ENCODE peak calls at places on chromosomes 2 and 18, in five cellular contexts. E is adrenal gland, H is hepatocyte, I is AG04450, V is PC-3. G is an unnamed sample.
A peak's percentile ranks its signal among the peaks of the same experiment; 100 is the strongest.

GRCh38 chr2:15616429-15616828 is 24.8 kb downstream of the DDX1 start:
- DNase-seq in I (no peak), E (no peak), H (no peak), V (no peak), G (no peak)

GRCh38 chr2:177740718-177741117 is 331.9 kb downstream of the PDE11A start:
- DNase-seq in I (no peak), H (no peak), V (no peak), E (peak; percentile 67), G (no peak)

GRCh38 chr2:42013409-42013808 is 34.4 kb upstream of the PKDCC start:
- DNase-seq in H (no peak), E (peak; percentile 28), V (no peak), I (no peak), G (no peak)

GRCh38 chr2:167052825-167053224 is 164.5 kb downstream of the XIRP2 start:
- DNase-seq in V (peak; percentile 67), H (peak; percentile 20), E (no peak), I (peak; percentile 45), G (peak; percentile 5)

GRCh38 chr2:36169843-36170242 is 185.7 kb upstream of the CRIM1 start:
- DNase-seq in I (no peak), H (no peak), V (no peak), E (no peak), G (no peak)

GRCh38 chr2:33763671-33764310 is 164.7 kb upstream of the FAM98A start:
- DNase-seq in H (no peak), E (no peak), V (peak; percentile 5), I (no peak), G (no peak)

GRCh38 chr2:205868773-205869333 is 186.6 kb downstream of the NRP2 start:
- DNase-seq in E (no peak), H (no peak), V (peak; percentile 36), I (peak; percentile 20), G (peak; percentile 18)

GRCh38 chr2:151302879-151303278 is 13.4 kb upstream of the NMI start:
- DNase-seq in V (no peak), I (peak; percentile 51), H (peak; percentile 40), E (peak; percentile 70), G (no peak)

GRCh38 chr2:107278672-107279071 is 392.7 kb upstream of the ST6GAL2 start:
- DNase-seq in V (no peak), I (no peak), E (no peak), H (no peak), G (no peak)

GRCh38 chr2:206488623-206489022 is 45.3 kb downstream of the ADAM23 start:
- DNase-seq in E (no peak), V (no peak), I (no peak), H (no peak), G (no peak)

GRCh38 chr2:54598347-54599325 is 124.8 kb upstream of the EML6 start:
- DNase-seq in V (no peak), H (no peak), E (peak; percentile 53), I (no peak), G (no peak)

GRCh38 chr2:54597153-54597827 is 126.2 kb upstream of the EML6 start:
- DNase-seq in E (peak; percentile 52), V (no peak), I (no peak), H (no peak), G (no peak)

GRCh38 chr2:54601339-54601738 is 122.1 kb upstream of the EML6 start:
- DNase-seq in I (no peak), E (no peak), V (no peak), H (no peak), G (no peak)

GRCh38 chr2:54599914-54600313 is 123.5 kb upstream of the EML6 start:
- DNase-seq in I (no peak), E (peak; percentile 59), V (peak; percentile 63), H (no peak), G (peak; percentile 85)

DNA sequence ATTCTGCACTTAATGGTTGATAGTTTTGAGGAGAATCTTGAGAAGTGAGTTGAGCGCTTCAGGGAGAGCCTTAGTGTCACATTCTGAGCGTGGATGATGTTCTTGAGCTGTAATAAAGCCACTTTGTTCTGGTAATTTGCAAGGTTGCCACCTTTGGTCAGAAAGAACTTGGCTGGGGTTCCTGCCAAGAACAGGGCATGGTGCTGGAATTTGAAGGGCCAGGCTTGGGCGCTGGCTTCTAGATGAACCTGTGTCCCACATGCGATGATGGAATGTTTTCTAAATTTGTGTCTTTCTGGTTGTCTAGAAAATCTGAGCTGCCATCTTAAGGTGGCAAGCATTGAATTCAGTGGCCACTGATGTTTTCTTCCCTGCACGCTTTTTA is 124.1 kb upstream of the EML6 start:
- DNase-seq in V (no peak), E (no peak), I (no peak), H (no peak), G (no peak)
- H3K27ac ChIP-seq in V (peak overlapping the region; percentile 33), E (peak overlapping the region; percentile 73), I (no peak overlapping the region), H (peak overlapping the region; percentile 23), G (peak overlapping the region; percentile 71)

GRCh38 chr2:45373534-45373933 is 237.5 kb downstream of the SRBD1 start:
- DNase-seq in V (peak; percentile 14), E (no peak), H (no peak), I (no peak), G (no peak)

GRCh38 chr2:45370367-45370766 is 240.7 kb downstream of the SRBD1 start:
- DNase-seq in H (no peak), I (no peak), E (no peak), V (peak; percentile 34), G (no peak)

GRCh38 chr2:45368792-45369191 is 242.3 kb downstream of the SRBD1 start:
- DNase-seq in H (no peak), I (no peak), V (no peak), E (no peak), G (no peak)
- H3K27ac ChIP-seq in H (no peak overlapping the region), I (no peak overlapping the region), V (no peak overlapping the region), E (no peak overlapping the region), G (no peak overlapping the region)

DNA sequence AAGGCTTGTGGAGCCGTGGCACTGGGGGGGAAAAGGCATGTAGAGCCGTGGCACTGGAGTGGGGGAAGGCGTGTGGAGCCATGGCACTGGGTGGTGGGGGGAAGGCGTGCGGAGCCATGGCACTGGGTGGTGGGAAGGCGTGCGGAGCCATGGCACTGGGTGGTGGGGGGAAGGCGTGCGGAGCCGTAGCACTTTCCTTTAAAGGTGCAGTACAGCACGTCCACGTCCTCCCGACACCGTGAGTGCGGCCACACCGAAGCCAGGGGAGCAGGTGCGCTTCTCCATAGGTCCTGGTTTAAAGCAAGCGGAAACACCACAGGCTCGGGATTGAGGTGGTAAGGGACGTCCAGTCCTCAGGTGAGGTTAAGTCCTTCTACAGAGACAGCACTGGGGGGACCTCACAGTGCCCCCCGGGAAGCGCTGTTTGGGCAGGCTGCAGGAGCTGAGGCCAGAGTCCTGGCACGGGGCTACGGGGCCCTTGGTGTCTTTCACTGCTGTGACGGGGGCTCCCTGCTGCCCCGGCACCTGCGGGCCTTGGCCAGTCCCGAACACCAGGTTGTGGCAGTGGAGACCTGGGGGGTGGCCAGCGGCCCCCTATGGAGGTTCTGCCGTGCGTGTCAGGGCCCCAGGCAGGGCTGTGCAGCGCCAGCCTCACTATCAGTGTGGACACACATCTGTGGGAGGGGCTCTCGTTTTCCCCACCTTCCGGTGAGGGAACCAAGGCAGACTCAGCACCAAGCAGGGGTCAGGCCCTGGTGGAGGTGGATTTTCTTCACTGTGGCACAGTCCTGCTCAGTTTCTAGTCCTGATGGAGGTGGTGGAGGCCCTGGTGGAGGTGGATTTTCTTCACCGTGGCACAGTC is 92.9 kb upstream of the CTDP1 start:
- DNase-seq in E (no peak), I (no peak), H (no peak), V (no peak), G (no peak)
- H3K27ac ChIP-seq in E (no peak overlapping the region), I (no peak overlapping the region), H (no peak overlapping the region), V (no peak overlapping the region), G (no peak overlapping the region)

GRCh38 chr2:101781730-101782426 is 84.4 kb downstream of the MAP4K4 start:
- DNase-seq in V (no peak), E (no peak), H (no peak), I (no peak), G (no peak)
- H3K27ac ChIP-seq in V (no peak overlapping the region), E (no peak overlapping the region), H (no peak overlapping the region), I (no peak overlapping the region), G (no peak overlapping the region)

GRCh38 chr2:238380785-238381184 is 45.9 kb upstream of the ASB1 start:
- DNase-seq in E (no peak), I (peak; percentile 13), V (peak; percentile 94), H (peak; percentile 36), G (peak; percentile 64)

GRCh38 chr2:238380336-238380735 is 46.4 kb upstream of the ASB1 start:
- DNase-seq in H (no peak), E (no peak), V (no peak), I (no peak), G (no peak)

GRCh38 chr2:238379096-238379810 is 47.5 kb upstream of the ASB1 start:
- DNase-seq in I (no peak), E (no peak), H (no peak), V (peak; percentile 37), G (no peak)

GRCh38 chr2:238376884-238377391 is 49.8 kb upstream of the ASB1 start:
- DNase-seq in V (no peak), I (no peak), H (no peak), E (no peak), G (no peak)

DNA sequence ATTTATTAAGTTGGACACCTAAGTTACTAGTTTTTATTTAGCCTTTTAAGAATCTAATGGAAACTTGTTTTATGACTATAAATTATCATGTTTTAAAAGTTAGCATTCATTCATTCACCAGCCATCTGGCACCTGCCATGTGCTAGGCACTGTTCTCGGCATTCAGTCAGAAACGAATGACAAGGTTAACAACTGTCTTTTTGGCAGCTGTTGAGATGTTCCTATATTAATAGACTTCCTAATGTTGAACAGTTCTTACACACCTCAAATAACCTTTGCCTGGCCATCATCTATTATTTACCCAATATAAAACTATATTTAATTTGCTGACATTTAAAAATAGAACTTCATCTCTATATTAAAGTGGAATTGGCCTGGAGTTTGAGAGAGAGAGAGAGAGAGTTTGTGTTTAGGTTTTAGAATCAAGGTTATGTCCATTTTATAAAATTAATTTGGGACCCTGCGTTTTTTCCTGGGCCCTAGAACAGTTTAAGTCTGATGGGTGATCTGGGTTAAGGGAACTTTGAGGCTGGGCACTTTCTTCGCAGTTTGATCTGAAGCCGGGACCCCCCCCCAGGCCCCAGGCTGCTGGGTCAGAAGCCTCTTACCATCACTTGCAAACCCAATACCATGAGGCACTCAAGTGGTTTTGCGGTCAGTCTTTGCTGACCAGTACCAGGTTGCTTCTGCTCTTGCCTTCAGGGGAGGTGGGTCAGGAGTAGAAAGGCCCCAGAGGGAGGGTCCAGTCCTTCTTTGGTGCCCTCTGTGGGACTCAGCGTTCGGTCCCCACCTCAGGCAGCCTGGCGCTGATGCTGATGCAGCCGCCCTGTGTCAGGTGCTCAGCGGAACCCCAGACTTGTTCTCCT is 48.3 kb upstream of the ASB1 start:
- DNase-seq in E (no peak), H (no peak), I (no peak), V (no peak), G (no peak)
- H3K27ac ChIP-seq in E (no peak overlapping the region), H (no peak overlapping the region), I (no peak overlapping the region), V (no peak overlapping the region), G (peak overlapping the region; percentile 68)

G was measured in epithelial cell of prostate.